ENCODE peak calls at places on chromosome 14, in five cellular contexts. V, A, U, S and I are unnamed samples.

GRCh38 chr14:96592591-96593388 is 90.6 kb downstream of the PAPOLA start:
- DNase-seq in S (peak), U (peak), V (peak), A (no peak), I (peak)

GRCh38 chr14:61558271-61558670 is 137.0 kb upstream of the HIF1A start:
- DNase-seq in S (no peak), U (no peak), V (no peak), A (peak), I (no peak)

GRCh38 chr14:80523518-80524117 is 312.3 kb upstream of the DIO2 start:
- DNase-seq in V (no peak), S (no peak), U (peak), A (peak), I (peak)

GRCh38 chr14:93007225-93007997 is 84.5 kb downstream of the CHGA start:
- DNase-seq in S (peak), U (peak), A (peak), V (no peak), I (peak)

GRCh38 chr14:36647827-36648753 is 13.6 kb upstream of the PAX9 start:
- DNase-seq in S (no peak), U (peak), V (no peak), A (peak), I (peak)

GRCh38 chr14:59028476-59029202 is 159.8 kb upstream of the DAAM1 start:
- DNase-seq in U (peak), S (peak), A (peak), V (peak), I (peak)

GRCh38 chr14:66141733-66142132 is 344.4 kb upstream of the CCDC196 start:
- DNase-seq in A (no peak), S (no peak), U (no peak), V (no peak), I (no peak)

GRCh38 chr14:64763801-64764511 is 59.7 kb downstream of the PLEKHG3 start:
- DNase-seq in S (no peak), V (peak), U (peak), A (peak), I (peak)

GRCh38 chr14:81161088-81161487 is 59.7 kb downstream of the GTF2A1 start:
- DNase-seq in A (no peak), S (no peak), V (no peak), U (no peak), I (no peak)

GRCh38 chr14:73026243-73026844 is 562 bp downstream of the ZFYVE1 start:
- DNase-seq in A (no peak), U (no peak), S (no peak), V (peak), I (no peak)

GRCh38 chr14:61472025-61472672 is 150.8 kb downstream of the PRKCH start:
- DNase-seq in V (peak), S (peak), U (peak), A (peak), I (peak)

GRCh38 chr14:45949479-45949878 is 696.5 kb upstream of the MIS18BP1 start:
- DNase-seq in V (no peak), A (no peak), S (no peak), U (no peak), I (no peak)

GRCh38 chr14:55502746-55503284 is 62.4 kb upstream of the TBPL2 start:
- DNase-seq in A (no peak), V (no peak), S (no peak), U (no peak), I (no peak)

GRCh38 chr14:91012050-91012449 is 48.4 kb downstream of the RPS6KA5 start:
- DNase-seq in A (no peak), S (no peak), U (no peak), V (no peak), I (peak)

GRCh38 chr14:67766035-67766680 is 50.2 kb downstream of the ZFYVE26 start:
- DNase-seq in A (no peak), S (peak), U (no peak), V (no peak), I (no peak)